ENCODE peak calls at places on chromosomes 6 and 20, in seven cellular contexts. I is dorsolateral prefrontal cortex; U is AG04450; S is breast epithelium; O is naive thymus-derived CD4-positive, alpha-beta T cell; A is right atrium auricular region; T is body of pancreas. G is an unnamed sample.

GRCh38 chr6:20279608-20280287 is 67.5 kb upstream of the MBOAT1 start:
- DNase-seq in I (no peak), U (no peak), S (no peak), O (no peak), A (no peak), T (no peak), G (no peak)

GRCh38 chr20:57814529-57814928 is 104.7 kb upstream of the PMEPA1 start:
- DNase-seq in I (no peak), U (no peak), S (no peak), O (no peak), A (no peak), T (no peak), G (peak; percentile 8)

GRCh38 chr20:44361021-44361420 is 5.5 kb downstream of the HNF4A start:
- DNase-seq in I (no peak), U (no peak), S (no peak), O (no peak), A (no peak), T (no peak), G (no peak)

GRCh38 chr6:43951063-43951755 is 176.0 kb downstream of the MRPL14 start:
- DNase-seq in I (no peak), U (no peak), S (no peak), O (no peak), A (no peak), T (peak; percentile 87), G (peak; percentile 85)

GRCh38 chr6:151176941-151177760 is 62.6 kb upstream of the AKAP12 start:
- DNase-seq in I (no peak), U (no peak), S (no peak), O (no peak), A (no peak), T (no peak), G (no peak)

GRCh38 chr20:62900052-62900691 is 26.1 kb downstream of the DIDO1 start:
- DNase-seq in I (peak; percentile 80), U (peak; percentile 33), S (peak; percentile 77), O (peak; percentile 82), A (peak; percentile 77), T (peak; percentile 75), G (peak; percentile 89)

GRCh38 chr6:107817784-107818183 is 6.3 kb downstream of the SCML4 start:
- DNase-seq in I (no peak), U (no peak), S (no peak), O (no peak), A (peak; percentile 36), T (no peak), G (no peak)

GRCh38 chr6:107626645-107627044 is 136.7 kb downstream of the SOBP start:
- DNase-seq in I (no peak), U (no peak), S (no peak), O (no peak), A (no peak), T (no peak), G (no peak)

GRCh38 chr6:124962617-124963415 is 579 bp downstream of the RNF217 start:
- DNase-seq in I (peak; percentile 63), U (no peak), S (no peak), O (no peak), A (no peak), T (peak; percentile 49), G (peak; percentile 86)

GRCh38 chr6:138557147-138557546 is 57.9 kb upstream of the NHSL1 start:
- DNase-seq in I (no peak), U (no peak), S (no peak), O (no peak), A (no peak), T (no peak), G (no peak)

GRCh38 chr6:138563231-138563630 is 63.9 kb upstream of the NHSL1 start:
- DNase-seq in I (no peak), U (no peak), S (no peak), O (no peak), A (no peak), T (no peak), G (no peak)

GRCh38 chr6:138559153-138559552 is 59.9 kb upstream of the NHSL1 start:
- DNase-seq in I (no peak), U (no peak), S (no peak), O (no peak), A (no peak), T (no peak), G (no peak)

GRCh38 chr6:138562691-138563090 is 63.4 kb upstream of the NHSL1 start:
- DNase-seq in I (no peak), U (no peak), S (no peak), O (no peak), A (no peak), T (no peak), G (no peak)

DNA sequence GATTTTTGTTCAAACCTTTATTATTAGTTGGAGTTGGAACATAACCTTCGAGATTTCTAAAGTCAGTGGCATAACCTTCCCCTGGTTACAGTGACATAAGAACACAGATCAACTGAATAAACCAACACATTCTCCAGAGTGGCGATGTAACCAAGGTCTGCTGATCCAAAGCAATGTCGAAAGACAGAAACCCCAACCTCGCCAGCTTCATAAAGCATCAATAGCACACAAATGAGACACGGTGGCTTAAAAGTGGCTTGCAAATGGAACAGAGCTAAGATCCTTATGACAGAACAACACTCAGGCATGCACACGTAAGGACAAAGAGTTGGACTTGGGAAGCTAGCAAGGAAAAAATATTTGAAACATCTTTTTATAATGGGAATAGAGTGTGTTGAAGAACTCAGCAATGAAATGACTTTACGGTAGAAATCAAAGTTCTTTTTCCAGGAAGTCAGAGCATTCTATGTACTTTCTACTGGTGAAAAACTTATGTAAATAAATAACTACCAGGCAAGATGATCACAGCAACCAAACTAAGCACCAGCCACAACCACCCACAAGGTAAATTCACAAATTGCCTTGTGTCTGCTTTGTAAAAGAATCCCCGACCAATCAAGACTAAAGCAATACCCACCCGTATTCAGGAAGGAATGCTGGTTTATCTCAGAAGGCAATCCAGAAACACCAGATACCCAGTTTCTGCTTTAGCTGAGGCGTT is 61.0 kb upstream of the NHSL1 start:
- DNase-seq in I (no peak), U (no peak), S (no peak), O (no peak), A (no peak), T (no peak), G (no peak)
- H3K4me3 ChIP-seq in I (no peak overlapping the region), U (no peak overlapping the region), S (no peak overlapping the region), O (no peak overlapping the region), A (no peak overlapping the region), T (no peak overlapping the region), G (no peak overlapping the region)

DNA sequence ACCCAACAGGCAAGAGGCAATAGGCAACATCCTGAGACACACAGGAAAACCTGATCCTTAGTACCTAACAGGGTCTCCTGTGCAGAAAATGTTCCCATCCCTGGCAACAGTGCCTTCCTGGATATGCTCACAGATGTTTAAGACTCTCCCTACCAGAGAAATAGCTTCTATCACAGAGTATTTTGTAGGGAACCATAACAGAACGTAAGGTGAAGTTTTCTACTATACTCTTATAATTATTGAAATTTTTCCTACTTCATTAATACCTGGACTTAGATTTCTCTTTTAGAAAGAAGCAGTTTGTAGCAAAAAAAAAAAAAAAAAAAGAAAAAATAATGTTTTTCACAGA is 33.5 kb upstream of the LGSN start:
- DNase-seq in I (no peak), U (no peak), S (no peak), O (no peak), A (no peak), T (no peak), G (no peak)
- H3K27ac ChIP-seq in I (no peak overlapping the region), U (no peak overlapping the region), S (no peak overlapping the region), O (no peak overlapping the region), A (no peak overlapping the region), T (peak overlapping the region; percentile 51), G (no peak overlapping the region)

DNA sequence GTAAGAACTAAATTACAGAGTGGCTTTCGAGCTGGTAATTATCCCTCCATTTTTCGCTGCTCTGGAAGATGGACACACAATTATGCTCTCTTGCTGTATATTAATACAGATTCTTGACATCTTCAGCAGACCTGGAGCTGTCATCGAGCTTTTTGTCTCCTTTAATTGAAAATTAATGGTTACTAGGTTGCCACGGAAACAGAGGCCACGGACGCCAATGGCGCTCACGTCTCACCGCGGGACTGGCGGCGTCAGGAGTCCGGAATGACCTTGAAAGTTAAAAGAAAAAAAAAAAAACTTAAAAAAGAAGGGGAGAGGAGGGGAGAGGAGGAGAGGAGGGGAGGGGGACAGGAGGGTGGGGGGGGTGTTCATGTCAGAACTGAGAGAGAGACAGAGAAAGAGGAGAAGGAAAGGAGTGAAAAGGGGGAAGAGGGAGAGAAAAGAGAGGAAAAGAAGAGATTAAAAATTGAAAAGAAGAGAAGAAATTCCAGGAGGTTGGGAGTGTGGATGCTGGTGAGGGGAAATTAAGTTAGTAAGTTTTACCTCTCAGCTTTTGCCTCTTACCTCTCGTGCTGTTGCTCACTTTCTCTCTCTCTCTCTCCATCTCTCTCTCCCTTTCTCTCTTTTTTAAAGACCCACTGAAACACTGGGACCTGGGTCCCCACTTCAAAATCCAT is 22.1 kb upstream of the FOXP4 start:
- DNase-seq in I (no peak), U (no peak), S (no peak), O (no peak), A (no peak), T (no peak), G (peak; percentile 62)
- H3K4me3 ChIP-seq in I (no peak overlapping the region), U (no peak overlapping the region), S (no peak overlapping the region), O (no peak overlapping the region), A (no peak overlapping the region), T (no peak overlapping the region), G (no peak overlapping the region)

DNA sequence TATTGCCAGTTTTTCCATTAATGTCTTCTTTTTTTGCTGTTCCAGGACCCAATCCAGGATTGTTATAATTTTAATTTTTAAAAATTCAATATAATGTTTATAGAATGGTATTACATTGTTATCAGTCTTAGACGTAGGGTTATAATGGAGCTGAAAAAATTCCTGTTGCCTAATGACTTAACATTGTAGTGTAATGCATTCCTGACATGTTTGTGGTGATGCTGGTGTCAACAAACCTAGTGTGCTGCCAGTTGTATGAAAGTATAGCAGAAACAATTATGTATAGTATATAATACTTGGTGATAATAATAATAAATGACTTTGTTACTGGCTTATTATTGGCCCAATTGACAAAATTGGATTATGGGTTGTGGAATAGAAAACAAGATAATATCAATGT is 30.4 kb downstream of the KIZ start:
- DNase-seq in I (no peak), U (peak; percentile 34), S (no peak), O (no peak), A (no peak), T (no peak), G (no peak)
- H3K27ac ChIP-seq in I (no peak overlapping the region), U (no peak overlapping the region), S (no peak overlapping the region), O (no peak overlapping the region), A (no peak overlapping the region), T (no peak overlapping the region), G (no peak overlapping the region)

GRCh38 chr20:8627386-8628030 is 441.4 kb upstream of the PLCB4 start:
- DNase-seq in I (no peak), U (no peak), S (no peak), O (no peak), A (no peak), T (no peak), G (no peak)
- H3K4me3 ChIP-seq in I (no peak overlapping the region), U (no peak overlapping the region), S (peak overlapping the region; percentile 20), O (no peak overlapping the region), A (peak overlapping the region; percentile 13), T (no peak overlapping the region), G (peak overlapping the region; percentile 9)

GRCh38 chr6:26534681-26535465 is 3.3 kb upstream of the HMGN4 start:
- DNase-seq in I (peak; percentile 65), U (no peak), S (no peak), O (no peak), A (no peak), T (peak; percentile 76), G (no peak)
- H3K27ac ChIP-seq in I (no peak overlapping the region), U (no peak overlapping the region), S (no peak overlapping the region), O (no peak overlapping the region), A (no peak overlapping the region), T (peak overlapping the region; percentile 12), G (no peak overlapping the region)

G was measured in kidney.